ENCODE peak calls at places on chromosomes 16 and 17, in five cellular contexts. Y is WTC11, R is K562, F is H1, I is HepG2. M is an unnamed sample.

GRCh38 chr17:66819466-66819865 is 15.5 kb upstream of the CACNG5 start:
- DNase-seq in F (no peak), I (no peak), R (no peak), Y (no peak), M (no peak)

GRCh38 chr17:51499906-51500305 is 239.6 kb downstream of the UTP18 start:
- DNase-seq in F (no peak), Y (no peak), R (no peak), I (no peak), M (no peak)

GRCh38 chr16:77898671-77899211 is 110.4 kb downstream of the VAT1L start:
- DNase-seq in I (no peak), Y (no peak), F (no peak), R (no peak), M (no peak)

GRCh38 chr17:64218066-64218465 is 45.0 kb downstream of the TEX2 start:
- DNase-seq in Y (no peak), R (no peak), F (no peak), I (no peak), M (peak)

GRCh38 chr17:51128089-51128488 is 7.4 kb upstream of the SPAG9 start:
- DNase-seq in Y (peak), F (no peak), I (no peak), R (peak), M (no peak)

GRCh38 chr16:70470927-70471341 is 16.5 kb downstream of the FCSK start:
- DNase-seq in Y (peak), F (no peak), R (peak), I (peak), M (no peak)

GRCh38 chr17:48054238-48055185 is 6.4 kb downstream of the NFE2L1 start:
- DNase-seq in Y (peak), I (no peak), F (peak), R (peak), M (no peak)

GRCh38 chr17:31579265-31579664 is 187.8 kb downstream of the RAB11FIP4 start:
- DNase-seq in F (no peak), R (no peak), I (no peak), Y (no peak), M (no peak)

GRCh38 chr17:48068491-48068961 is 20.4 kb downstream of the NFE2L1 start:
- DNase-seq in F (no peak), R (peak), Y (peak), I (peak), M (no peak)

GRCh38 chr17:77619851-77620250 is 338.7 kb upstream of the TNRC6C start:
- DNase-seq in R (no peak), F (no peak), Y (no peak), I (no peak), M (no peak)

GRCh38 chr16:25210758-25211157 is 6.0 kb upstream of the AQP8 start:
- DNase-seq in I (no peak), Y (no peak), F (no peak), R (peak), M (no peak)

GRCh38 chr17:17422641-17423040 is 54.2 kb upstream of the MED9 start:
- DNase-seq in Y (no peak), R (no peak), F (no peak), I (no peak), M (no peak)

GRCh38 chr16:13560151-13560550 is 359.8 kb upstream of the ERCC4 start:
- DNase-seq in R (peak), I (no peak), Y (no peak), F (no peak), M (no peak)

GRCh38 chr16:3012828-3013420 is at the start of gene CLDN9:
- DNase-seq in Y (peak), I (no peak), R (no peak), F (no peak), M (no peak)

GRCh38 chr17:6936370-6937028 is 59.4 kb upstream of the ALOX12 start:
- DNase-seq in R (no peak), F (no peak), Y (no peak), I (no peak), M (no peak)

GRCh38 chr16:73321942-73322341 is 274.0 kb upstream of the ZFHX3 start:
- DNase-seq in I (no peak), F (no peak), Y (no peak), R (no peak), M (no peak)

GRCh38 chr16:9787717-9788116 is 394.5 kb downstream of the GRIN2A start:
- DNase-seq in F (no peak), I (no peak), R (peak), Y (no peak), M (peak)

GRCh38 chr17:33983824-33984574 is 271.1 kb upstream of the CCL2 start:
- DNase-seq in Y (no peak), F (no peak), I (no peak), R (no peak), M (no peak)

GRCh38 chr16:69830534-69831211 is 68.5 kb downstream of the WWP2 start:
- DNase-seq in R (no peak), I (peak), F (no peak), Y (no peak), M (no peak)

GRCh38 chr16:88338896-88339295 is 43.9 kb upstream of the ZNF469 start:
- DNase-seq in Y (no peak), I (no peak), F (no peak), R (no peak), M (no peak)

GRCh38 chr16:31138621-31139578 is 3.4 kb upstream of the PRSS8 start:
- DNase-seq in Y (peak), I (peak), R (no peak), F (no peak), M (no peak)

GRCh38 chr16:1983544-1984346 is at the start of gene GFER:
- DNase-seq in Y (peak), R (peak), F (peak), I (peak), M (peak)

DNA sequence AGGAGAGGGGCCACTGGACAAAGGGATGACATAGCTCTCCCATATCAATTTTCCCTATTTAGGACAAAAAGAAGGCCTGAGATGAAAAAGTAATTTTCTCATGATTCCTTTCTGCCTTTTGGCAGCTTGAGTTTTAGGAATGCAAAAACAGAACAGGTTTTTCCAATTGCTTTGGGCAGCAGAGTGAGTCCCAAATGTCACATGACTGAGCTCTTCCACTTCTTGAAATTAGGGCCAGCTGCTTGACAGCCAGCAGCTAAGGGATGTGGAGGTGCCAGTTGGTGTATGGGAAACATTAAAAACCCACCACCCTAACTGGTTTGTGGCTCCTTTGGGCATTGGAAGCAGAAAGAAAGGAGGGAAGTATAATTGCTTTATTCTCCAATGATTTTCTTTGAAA is 133.7 kb upstream of the FAM20A start:
- DNase-seq in R (no peak), I (no peak), F (no peak), Y (no peak), M (no peak)
- TF ChIP-seq ATF2 in R (no peak), I (no peak), F (no peak), Y (no peak), M (no peak)

DNA sequence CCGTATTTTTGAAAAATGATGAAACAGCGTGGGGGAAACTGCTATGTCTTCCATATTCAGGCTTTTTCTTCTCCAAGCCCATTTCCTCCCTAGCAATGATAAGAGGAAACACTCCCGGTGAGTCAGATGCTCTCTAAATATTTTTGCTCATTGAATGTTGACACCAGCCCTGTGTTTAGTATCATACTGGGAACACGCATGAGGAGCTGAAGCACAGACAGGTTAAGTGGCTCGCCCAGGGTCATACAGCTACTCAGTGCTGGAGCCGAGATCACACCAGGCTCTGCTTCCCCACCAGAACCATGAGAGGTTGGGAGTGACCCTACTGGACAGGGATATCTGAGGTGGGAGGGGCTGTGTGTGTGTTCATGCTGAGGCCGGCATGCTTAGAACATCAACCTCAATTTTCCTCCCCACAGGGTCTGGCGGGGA is 37.8 kb upstream of the ADGRG1 start:
- DNase-seq in R (peak), F (no peak), I (peak), Y (no peak), M (no peak)
- TF ChIP-seq ATF2 in R (no peak), F (no peak), I (no peak), Y (no peak), M (no peak)

DNA sequence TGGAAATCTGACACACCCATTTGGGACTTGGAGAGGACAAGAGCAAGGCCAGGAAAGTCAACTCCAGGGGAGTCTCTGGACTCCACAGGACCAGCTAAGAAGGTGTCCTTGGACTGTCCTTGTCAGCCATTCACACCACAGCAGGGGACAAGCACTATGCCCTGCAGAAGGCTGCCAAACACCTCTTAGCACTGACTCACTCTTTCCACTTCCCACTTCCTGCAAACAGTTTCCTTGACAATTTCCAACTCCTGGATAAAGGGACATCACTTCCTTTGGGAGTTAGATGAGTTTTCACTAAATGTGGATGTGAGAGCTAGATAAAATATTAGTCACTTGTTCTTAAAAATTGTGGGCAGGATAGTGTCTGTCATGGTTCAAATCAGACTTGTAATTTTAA is 37.8 kb upstream of the BCAR1 start:
- DNase-seq in Y (no peak), I (no peak), R (no peak), F (no peak), M (no peak)
- TF ChIP-seq ATF2 in Y (no peak), I (no peak), R (no peak), F (no peak), M (no peak)

GRCh38 chr17:72795941-72796340 is 296.5 kb downstream of the SLC39A11 start:
- DNase-seq in R (no peak), I (no peak), Y (no peak), F (no peak), M (no peak)

GRCh38 chr17:72794152-72794551 is 298.3 kb downstream of the SLC39A11 start:
- DNase-seq in R (no peak), Y (no peak), F (no peak), I (no peak), M (no peak)

GRCh38 chr17:72790194-72790593 is 302.3 kb downstream of the SLC39A11 start:
- DNase-seq in Y (no peak), R (no peak), I (no peak), F (no peak), M (no peak)

GRCh38 chr17:72789711-72790110 is 302.8 kb downstream of the SLC39A11 start:
- DNase-seq in I (no peak), F (no peak), R (no peak), Y (no peak), M (no peak)

GRCh38 chr17:72792771-72793170 is 299.7 kb downstream of the SLC39A11 start:
- DNase-seq in R (no peak), F (no peak), Y (no peak), I (no peak), M (no peak)
- TF ChIP-seq ATF2 in R (no peak), F (no peak), Y (no peak), I (no peak), M (no peak)

M was measured in GM12878.